ENCODE peak calls at places on chromosome 21, in four cellular contexts. One of them, this sample, is unnamed.

GRCh38 chr21:45018131-45019075 is 56.0 kb upstream of the ADARB1 start:
- DNase-seq in MM.1S: no peak
- DNase-seq in neural progenitor cell: peak; percentile 25
- DNase-seq in hepatocyte: peak; percentile 56
- DNase-seq in this sample: peak; percentile 68

GRCh38 chr21:16420086-16420724 is 690.4 kb downstream of the USP25 start:
- DNase-seq in hepatocyte: peak; percentile 49
- DNase-seq in MM.1S: no peak
- DNase-seq in neural progenitor cell: no peak
- DNase-seq in this sample: peak; percentile 14

GRCh38 chr21:32474179-32475059 is 61.9 kb downstream of the EVA1C start:
- DNase-seq in neural progenitor cell: no peak
- DNase-seq in MM.1S: no peak
- DNase-seq in hepatocyte: no peak
- DNase-seq in this sample: no peak

GRCh38 chr21:46556802-46557201 is 48.1 kb downstream of the S100B start:
- DNase-seq in neural progenitor cell: no peak
- DNase-seq in MM.1S: no peak
- DNase-seq in hepatocyte: no peak
- DNase-seq in this sample: no peak

GRCh38 chr21:33069994-33070811 is at the start of gene OLIG1:
- DNase-seq in MM.1S: no peak
- DNase-seq in hepatocyte: peak; percentile 18
- DNase-seq in neural progenitor cell: peak; percentile 83
- DNase-seq in this sample: peak; percentile 35

GRCh38 chr21:44456207-44456914 is 1.1 kb downstream of the LRRC3 start:
- DNase-seq in hepatocyte: no peak
- DNase-seq in MM.1S: no peak
- DNase-seq in neural progenitor cell: no peak
- DNase-seq in this sample: no peak

GRCh38 chr21:18954415-18954972 is 550.9 kb upstream of the TMPRSS15 start:
- DNase-seq in MM.1S: no peak
- DNase-seq in neural progenitor cell: peak; percentile 38
- DNase-seq in hepatocyte: peak; percentile 55
- DNase-seq in this sample: no peak

GRCh38 chr21:45140346-45140940 is 66.1 kb downstream of the ADARB1 start:
- DNase-seq in neural progenitor cell: peak; percentile 94
- DNase-seq in MM.1S: peak; percentile 87
- DNase-seq in hepatocyte: peak; percentile 92
- DNase-seq in this sample: peak; percentile 95

GRCh38 chr21:31557956-31558838 is 101.3 kb upstream of the SOD1 start:
- DNase-seq in neural progenitor cell: peak; percentile 71
- DNase-seq in hepatocyte: peak; percentile 64
- DNase-seq in MM.1S: peak; percentile 59
- DNase-seq in this sample: peak; percentile 9

GRCh38 chr21:31520506-31521163 is 138.9 kb upstream of the SOD1 start:
- DNase-seq in hepatocyte: no peak
- DNase-seq in MM.1S: no peak
- DNase-seq in neural progenitor cell: no peak
- DNase-seq in this sample: no peak

GRCh38 chr21:33685613-33686197 is 43.4 kb downstream of the ITSN1 start:
- DNase-seq in neural progenitor cell: no peak
- DNase-seq in MM.1S: peak; percentile 7
- DNase-seq in hepatocyte: no peak
- DNase-seq in this sample: peak; percentile 82

GRCh38 chr21:39867198-39867650 is at the start of gene PCP4:
- DNase-seq in MM.1S: peak; percentile 97
- DNase-seq in hepatocyte: peak; percentile 83
- DNase-seq in neural progenitor cell: peak; percentile 93
- DNase-seq in this sample: peak; percentile 40

GRCh38 chr21:23886828-23887708 is 1720.2 kb downstream of the MRPL39 start:
- DNase-seq in neural progenitor cell: no peak
- DNase-seq in MM.1S: no peak
- DNase-seq in hepatocyte: no peak
- DNase-seq in this sample: no peak

GRCh38 chr21:44285547-44285992 is at the start of gene AIRE:
- DNase-seq in MM.1S: no peak
- DNase-seq in hepatocyte: peak; percentile 57
- DNase-seq in neural progenitor cell: peak; percentile 40
- DNase-seq in this sample: peak; percentile 67

GRCh38 chr21:29186246-29186645 is 55.8 kb downstream of the MAP3K7CL start:
- DNase-seq in neural progenitor cell: no peak
- DNase-seq in hepatocyte: no peak
- DNase-seq in MM.1S: no peak
- DNase-seq in this sample: no peak

GRCh38 chr21:46182548-46183336 is 1.5 kb downstream of the SPATC1L start:
- DNase-seq in MM.1S: no peak
- DNase-seq in hepatocyte: peak; percentile 8
- DNase-seq in neural progenitor cell: no peak
- DNase-seq in this sample: peak; percentile 73

GRCh38 chr21:17532292-17532691 is 19.4 kb downstream of the CXADR start:
- DNase-seq in MM.1S: no peak
- DNase-seq in neural progenitor cell: no peak
- DNase-seq in hepatocyte: no peak
- DNase-seq in this sample: no peak

GRCh38 chr21:45580576-45581321 is 38.5 kb upstream of the SLC19A1 start:
- DNase-seq in hepatocyte: no peak
- DNase-seq in neural progenitor cell: no peak
- DNase-seq in MM.1S: no peak
- DNase-seq in this sample: no peak

GRCh38 chr21:45992311-45993209 is 11.0 kb downstream of the COL6A1 start:
- DNase-seq in hepatocyte: no peak
- DNase-seq in neural progenitor cell: no peak
- DNase-seq in MM.1S: no peak
- DNase-seq in this sample: peak; percentile 25

GRCh38 chr21:34342476-34342875 is 21.3 kb upstream of the KCNE2 start:
- DNase-seq in neural progenitor cell: no peak
- DNase-seq in MM.1S: no peak
- DNase-seq in hepatocyte: no peak
- DNase-seq in this sample: no peak

GRCh38 chr21:45029298-45029967 is 44.9 kb upstream of the ADARB1 start:
- DNase-seq in MM.1S: no peak
- DNase-seq in neural progenitor cell: peak; percentile 79
- DNase-seq in hepatocyte: peak; percentile 55
- DNase-seq in this sample: peak; percentile 46

GRCh38 chr21:27590271-27590670 is 623.4 kb upstream of the ADAMTS5 start:
- DNase-seq in neural progenitor cell: no peak
- DNase-seq in hepatocyte: no peak
- DNase-seq in MM.1S: no peak
- DNase-seq in this sample: peak; percentile 96

GRCh38 chr21:33132054-33132453 is 62.1 kb downstream of the OLIG1 start:
- DNase-seq in hepatocyte: no peak
- DNase-seq in neural progenitor cell: no peak
- DNase-seq in MM.1S: peak; percentile 40
- DNase-seq in this sample: no peak

GRCh38 chr21:27164208-27165172 is 197.6 kb upstream of the ADAMTS5 start:
- DNase-seq in hepatocyte: peak; percentile 60
- DNase-seq in MM.1S: no peak
- DNase-seq in neural progenitor cell: no peak
- DNase-seq in this sample: no peak

GRCh38 chr21:38661296-38662223 is 144.2 kb upstream of the ETS2 start:
- DNase-seq in neural progenitor cell: peak; percentile 58
- DNase-seq in hepatocyte: peak; percentile 30
- DNase-seq in MM.1S: no peak
- DNase-seq in this sample: peak; percentile 72
- TF ChIP-seq EZH2 in neural progenitor cell: peak; percentile 81
- TF ChIP-seq EZH2 in hepatocyte: peak; percentile 8
- TF ChIP-seq EZH2 in MM.1S: no peak
- TF ChIP-seq EZH2 in this sample: no peak

DNA sequence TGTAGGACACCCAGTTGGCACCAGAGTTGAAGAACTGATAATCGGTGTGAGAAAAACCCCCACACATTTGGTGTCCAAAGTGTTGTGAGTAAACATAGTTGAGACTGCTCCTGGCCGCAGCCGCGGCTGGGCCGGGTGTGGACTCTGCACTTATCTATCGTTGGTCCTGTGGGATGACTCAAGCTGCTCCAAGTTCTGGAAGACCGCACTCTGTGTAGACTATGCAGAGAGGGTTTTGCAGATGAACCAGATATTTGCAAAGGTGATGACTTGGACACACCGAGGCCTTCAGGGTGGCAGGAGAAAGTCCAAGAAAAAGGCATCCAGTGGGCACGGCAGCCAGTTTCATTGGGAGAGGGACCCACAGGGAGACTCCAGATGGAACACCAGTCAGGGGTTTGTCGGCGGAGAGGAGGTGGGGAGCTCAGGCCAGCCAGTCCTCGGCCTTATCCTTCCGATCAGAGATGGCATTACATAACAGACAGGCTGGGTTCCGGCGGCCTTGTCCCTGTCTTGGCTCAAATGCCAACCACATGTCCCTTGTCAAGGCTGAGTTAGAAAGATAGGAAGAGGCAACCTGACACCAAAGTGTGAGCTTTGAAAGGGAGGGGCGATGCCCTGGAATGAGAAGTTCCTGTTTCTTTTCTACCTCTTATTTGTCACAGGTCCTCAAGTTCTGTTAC is 21.1 kb downstream of the C2CD2 start:
- DNase-seq in neural progenitor cell: no peak
- DNase-seq in MM.1S: no peak
- DNase-seq in hepatocyte: peak; percentile 53
- DNase-seq in this sample: peak; percentile 83
- TF ChIP-seq EZH2phosphoT487 in neural progenitor cell: no peak
- TF ChIP-seq EZH2phosphoT487 in MM.1S: no peak
- TF ChIP-seq EZH2phosphoT487 in hepatocyte: no peak
- TF ChIP-seq EZH2phosphoT487 in this sample: no peak

GRCh38 chr21:36701912-36702621 is 3.2 kb downstream of the SIM2 start:
- DNase-seq in neural progenitor cell: peak; percentile 47
- DNase-seq in MM.1S: no peak
- DNase-seq in hepatocyte: no peak
- DNase-seq in this sample: no peak
- TF ChIP-seq EZH2 in neural progenitor cell: peak; percentile 67
- TF ChIP-seq EZH2 in MM.1S: no peak
- TF ChIP-seq EZH2 in hepatocyte: peak; percentile 30
- TF ChIP-seq EZH2 in this sample: no peak

GRCh38 chr21:35354078-35354477 is 305.0 kb upstream of the RUNX1 start:
- DNase-seq in MM.1S: no peak
- DNase-seq in neural progenitor cell: no peak
- DNase-seq in hepatocyte: no peak
- DNase-seq in this sample: no peak

GRCh38 chr21:35350965-35351364 is 301.9 kb upstream of the RUNX1 start:
- DNase-seq in MM.1S: no peak
- DNase-seq in hepatocyte: no peak
- DNase-seq in neural progenitor cell: no peak
- DNase-seq in this sample: peak; percentile 54

GRCh38 chr21:35352066-35352770 is 303.1 kb upstream of the RUNX1 start:
- DNase-seq in neural progenitor cell: no peak
- DNase-seq in hepatocyte: no peak
- DNase-seq in MM.1S: no peak
- DNase-seq in this sample: peak; percentile 91

GRCh38 chr21:35351434-35351833 is 302.3 kb upstream of the RUNX1 start:
- DNase-seq in MM.1S: no peak
- DNase-seq in neural progenitor cell: peak; percentile 8
- DNase-seq in hepatocyte: no peak
- DNase-seq in this sample: no peak

DNA sequence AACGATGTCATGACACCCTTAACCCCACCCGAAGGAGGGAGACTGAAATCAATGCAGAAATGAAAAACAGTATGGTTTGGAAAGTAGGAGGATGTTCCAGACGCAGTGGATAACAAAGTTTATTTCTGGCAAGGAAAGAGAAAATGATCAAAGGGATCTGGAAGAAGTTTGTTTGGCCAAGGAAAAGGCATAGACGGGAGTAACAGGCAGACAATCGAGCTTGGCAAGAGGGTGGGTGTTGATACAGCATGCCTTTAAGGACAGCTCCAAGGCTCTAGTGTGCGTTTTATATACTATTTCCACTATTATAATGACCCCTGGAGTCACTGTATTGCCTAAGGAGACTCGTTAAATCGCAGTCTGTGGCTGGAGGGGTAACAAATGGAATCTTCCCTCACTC is 303.7 kb upstream of the RUNX1 start:
- DNase-seq in hepatocyte: no peak
- DNase-seq in neural progenitor cell: no peak
- DNase-seq in MM.1S: no peak
- DNase-seq in this sample: no peak
- TF ChIP-seq EZH2phosphoT487 in hepatocyte: no peak
- TF ChIP-seq EZH2phosphoT487 in neural progenitor cell: no peak
- TF ChIP-seq EZH2phosphoT487 in MM.1S: no peak
- TF ChIP-seq EZH2phosphoT487 in this sample: no peak

This sample was measured in GM23248.